ENCODE peak calls at places on chromosomes 4 and X, in nine cellular contexts. K is heart left ventricle, G is IMR-90, D is body of pancreas, I is tibial nerve, A is right lobe of liver, N is transverse colon, S is H54, W is lower leg skin. Z is an unnamed sample.

GRCh38 chr4:110032603-110033002 is 119.9 kb downstream of the EGF start:
- DNase-seq in K (no peak), G (no peak), D (no peak), I (peak; percentile 34), A (no peak), N (no peak), S (no peak), W (no peak), Z (no peak)

GRCh38 chr4:76716658-76717057 is 181.3 kb downstream of the SOWAHB start:
- DNase-seq in K (no peak), G (no peak), D (no peak), I (no peak), A (no peak), N (no peak), S (no peak), W (no peak), Z (no peak)

GRCh38 chrX:119249836-119250340 is 13.8 kb downstream of the PGRMC1 start:
- DNase-seq in K (no peak), G (no peak), D (no peak), I (no peak), A (no peak), N (no peak), S (no peak), W (no peak), Z (no peak)

GRCh38 chrX:10514891-10515290 is 105.5 kb downstream of the MID1 start:
- DNase-seq in K (no peak), G (peak; percentile 54), D (no peak), I (no peak), A (no peak), N (no peak), S (no peak), W (no peak), Z (no peak)

GRCh38 chr4:7808752-7809151 is 130.9 kb downstream of the AFAP1 start:
- DNase-seq in K (no peak), G (peak; percentile 93), D (no peak), I (no peak), A (no peak), N (no peak), S (no peak), W (no peak), Z (no peak)

GRCh38 chr4:82042042-82042441 is 331.7 kb downstream of the HNRNPD start:
- DNase-seq in K (no peak), G (no peak), D (no peak), I (no peak), A (no peak), N (no peak), S (no peak), W (no peak), Z (no peak)

GRCh38 chrX:122220644-122221373 is 963.3 kb upstream of the GRIA3 start:
- DNase-seq in K (no peak), G (no peak), D (no peak), I (no peak), A (no peak), N (no peak), S (no peak), W (no peak), Z (no peak)

GRCh38 chr4:145609494-145610427 is 9.4 kb upstream of the MMAA start:
- DNase-seq in K (peak; percentile 40), G (peak; percentile 77), D (peak; percentile 58), I (peak; percentile 90), A (no peak), N (peak; percentile 69), S (peak; percentile 16), W (peak; percentile 89), Z (peak; percentile 82)

GRCh38 chr4:176223561-176223960 is 28.2 kb upstream of the SPATA4 start:
- DNase-seq in K (no peak), G (no peak), D (no peak), I (no peak), A (no peak), N (no peak), S (no peak), W (no peak), Z (no peak)

GRCh38 chrX:50579955-50580354 is 109.3 kb upstream of the DGKK start:
- DNase-seq in K (peak; percentile 17), G (peak; percentile 57), D (peak; percentile 49), I (peak; percentile 7), A (no peak), N (peak; percentile 29), S (peak; percentile 3), W (no peak), Z (peak; percentile 53)

GRCh38 chr4:958314-958665 is 15.1 kb downstream of the DGKQ start:
- DNase-seq in K (no peak), G (no peak), D (no peak), I (no peak), A (no peak), N (no peak), S (no peak), W (peak; percentile 82), Z (no peak)

GRCh38 chr4:957581-958313 is 15.6 kb downstream of the DGKQ start:
- DNase-seq in K (peak; percentile 14), G (no peak), D (no peak), I (no peak), A (no peak), N (no peak), S (no peak), W (peak; percentile 78), Z (no peak)

GRCh38 chr4:960140-960735 is 13.1 kb downstream of the DGKQ start:
- DNase-seq in K (no peak), G (no peak), D (no peak), I (no peak), A (no peak), N (no peak), S (no peak), W (no peak), Z (no peak)

GRCh38 chr4:959338-960139 is 13.8 kb downstream of the DGKQ start:
- DNase-seq in K (peak; percentile 15), G (no peak), D (no peak), I (no peak), A (no peak), N (no peak), S (no peak), W (peak; percentile 78), Z (no peak)

DNA sequence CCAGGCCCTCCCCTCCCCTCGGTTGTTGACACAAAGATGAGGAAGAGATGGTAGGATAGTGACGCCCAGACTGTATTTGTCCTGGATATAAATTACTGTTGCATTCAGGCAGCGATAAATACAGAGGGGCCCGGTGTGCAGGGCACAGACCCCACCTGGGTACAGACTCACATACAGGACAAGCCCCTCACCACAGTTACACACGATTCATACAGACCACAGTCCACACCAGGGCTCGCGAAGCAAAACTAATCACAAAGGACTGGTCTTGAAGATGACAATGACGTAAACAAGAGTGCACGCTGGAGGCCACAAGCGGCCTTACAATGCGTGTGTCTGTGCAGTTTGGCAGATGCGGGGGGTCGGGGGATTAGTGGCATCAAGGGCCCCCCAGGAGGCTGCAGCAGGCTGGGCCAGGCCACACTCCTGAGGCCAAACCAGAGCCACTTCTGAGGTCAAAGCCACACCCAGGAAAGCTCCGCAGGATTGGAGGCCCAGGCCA is 14.5 kb downstream of the DGKQ start:
- DNase-seq in K (no peak), G (no peak), D (no peak), I (no peak), A (no peak), N (no peak), S (no peak), W (peak; percentile 79), Z (no peak)
- TF ChIP-seq POLR2A in K (no peak), G (no peak), D (no peak), I (no peak), A (no peak), N (no peak), S (no peak), W (no peak), Z (no peak)

GRCh38 chr4:2847297-2847871 is 3.7 kb downstream of the ADD1 start:
- DNase-seq in K (no peak), G (no peak), D (no peak), I (no peak), A (no peak), N (no peak), S (no peak), W (no peak), Z (peak; percentile 20)

GRCh38 chr4:2842667-2843022 is 999 bp upstream of the ADD1 start:
- DNase-seq in K (no peak), G (no peak), D (no peak), I (no peak), A (no peak), N (no peak), S (no peak), W (no peak), Z (no peak)

GRCh38 chr4:2843909-2844584 is 403 bp downstream of the ADD1 start:
- DNase-seq in K (peak; percentile 65), G (peak; percentile 24), D (peak; percentile 58), I (no peak), A (peak; percentile 67), N (peak; percentile 50), S (no peak), W (peak; percentile 90), Z (peak; percentile 75)

GRCh38 chr4:2846172-2846571 is 2.5 kb downstream of the ADD1 start:
- DNase-seq in K (no peak), G (no peak), D (no peak), I (no peak), A (no peak), N (no peak), S (no peak), W (no peak), Z (no peak)

DNA sequence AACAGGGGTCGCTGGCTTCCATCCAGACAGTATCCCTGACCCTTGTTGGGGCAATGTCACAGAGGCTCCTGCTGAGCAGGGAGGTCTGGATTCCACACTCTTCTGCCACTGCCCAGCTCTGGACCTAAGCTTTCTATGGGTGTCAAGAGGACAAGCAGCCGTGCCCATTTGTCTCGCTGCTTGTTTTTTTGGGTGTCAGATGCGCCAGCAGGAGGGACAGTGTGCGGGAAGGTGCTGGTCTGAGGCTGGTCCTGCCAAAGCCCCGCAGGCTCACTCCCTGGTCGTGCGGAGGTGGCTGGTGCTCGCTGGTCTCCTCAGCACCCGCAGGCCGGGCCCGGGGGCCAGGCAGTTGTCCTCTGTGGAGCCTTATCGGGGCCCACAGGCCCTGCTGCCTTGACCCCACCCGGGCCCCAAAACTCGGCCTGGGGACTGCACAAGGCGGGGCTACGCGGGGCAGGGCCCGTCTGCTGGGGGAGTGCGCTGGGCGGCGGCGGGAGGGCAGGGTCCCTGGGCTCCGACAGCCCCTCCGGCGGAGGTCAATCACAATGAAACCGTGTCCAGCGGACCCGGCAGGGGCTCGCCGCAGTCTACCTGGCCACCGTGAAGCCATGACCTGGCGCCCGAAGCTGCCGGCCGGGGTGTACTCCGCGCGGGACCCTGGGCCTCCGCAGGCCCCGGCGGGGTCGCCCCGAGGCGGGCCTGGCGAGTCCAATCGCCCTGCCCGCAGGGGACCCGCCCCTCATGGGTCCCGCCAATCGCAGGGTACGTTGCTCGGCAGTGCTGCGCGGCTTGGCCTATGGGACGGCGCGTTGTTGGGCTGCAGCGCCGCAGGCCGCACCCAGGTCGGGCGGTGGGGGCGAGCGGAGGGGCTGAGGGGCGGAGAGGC is at the start of gene ADD1:
- DNase-seq in K (peak; percentile 94), G (peak; percentile 91), D (peak; percentile 94), I (peak; percentile 94), A (peak; percentile 93), N (peak; percentile 95), S (peak; percentile 91), W (peak; percentile 98), Z (peak; percentile 98)
- TF ChIP-seq POLR2A in K (peak; percentile 97), G (peak; percentile 41), D (peak; percentile 91), I (peak; percentile 58), A (peak; percentile 82), N (peak; percentile 92), S (peak; percentile 68), W (no peak), Z (peak; percentile 86)

GRCh38 chr4:3527914-3528876 is 4.0 kb downstream of the LRPAP1 start:
- DNase-seq in K (no peak), G (no peak), D (no peak), I (no peak), A (peak; percentile 18), N (no peak), S (no peak), W (peak; percentile 85), Z (no peak)
- TF ChIP-seq POLR2A in K (no peak), G (no peak), D (no peak), I (no peak), A (no peak), N (no peak), S (no peak), W (no peak), Z (no peak)

GRCh38 chrX:154546354-154547244 is at the start of gene G6PD:
- DNase-seq in K (peak; percentile 76), G (peak; percentile 35), D (peak; percentile 78), I (peak; percentile 43), A (no peak), N (peak; percentile 83), S (peak; percentile 68), W (no peak), Z (peak; percentile 93)
- TF ChIP-seq POLR2A in K (peak; percentile 30), G (peak; percentile 65), D (no peak), I (no peak), A (peak; percentile 52), N (no peak), S (peak; percentile 46), W (no peak), Z (peak; percentile 57)